ENCODE peak calls at places on chromosomes 12 and 14, in four cellular contexts. I, R, J and P are unnamed samples.
A peak's percentile ranks its signal among the peaks of the same experiment; 100 is the strongest.

GRCh38 chr14:24060443-24060842 is 8.6 kb downstream of the CARMIL3 start:
- DNase-seq in R (no peak), I (no peak), J (no peak), P (no peak)

GRCh38 chr14:69699743-69700309 is 67.1 kb upstream of the SRSF5 start:
- DNase-seq in R (no peak), J (no peak), I (no peak), P (no peak)

GRCh38 chr14:103688906-103689902 is 26.0 kb downstream of the XRCC3 start:
- DNase-seq in R (no peak), J (peak; percentile 79), I (no peak), P (no peak)

GRCh38 chr12:80268924-80269749 is 169.8 kb downstream of the OTOGL start:
- DNase-seq in J (peak; percentile 90), I (peak; percentile 54), R (no peak), P (no peak)

GRCh38 chr12:124754949-124755800 is 108.5 kb downstream of the SCARB1 start:
- DNase-seq in J (peak; percentile 84), R (peak; percentile 74), I (no peak), P (peak; percentile 71)

GRCh38 chr12:123962530-123962929 is 10.1 kb downstream of the CCDC92 start:
- DNase-seq in R (no peak), J (no peak), I (no peak), P (no peak)

GRCh38 chr12:47219243-47219642 is 139.5 kb upstream of the AMIGO2 start:
- DNase-seq in I (no peak), R (no peak), J (peak; percentile 62), P (no peak)

GRCh38 chr12:73421832-73422231 is 1115.8 kb upstream of the ATXN7L3B start:
- DNase-seq in I (no peak), J (peak; percentile 22), R (no peak), P (no peak)

GRCh38 chr14:73462078-73462715 is 3.9 kb upstream of the NUMB start:
- DNase-seq in I (no peak), R (no peak), J (peak; percentile 64), P (peak; percentile 19)

GRCh38 chr14:61252354-61253063 is 28.6 kb downstream of the TMEM30B start:
- DNase-seq in R (peak; percentile 91), J (peak; percentile 97), I (peak; percentile 72), P (peak; percentile 87)

GRCh38 chr14:32426028-32426427 is 96.9 kb downstream of the AKAP6 start:
- DNase-seq in J (no peak), I (no peak), R (no peak), P (no peak)

GRCh38 chr14:99534863-99535262 is 53.7 kb downstream of the CCNK start:
- DNase-seq in R (no peak), J (no peak), I (no peak), P (peak; percentile 71)

GRCh38 chr14:81382517-81383225 is 17.5 kb downstream of the STON2 start:
- DNase-seq in I (no peak), R (no peak), J (no peak), P (no peak)

GRCh38 chr14:98766818-98767217 is 505.2 kb downstream of the BCL11B start:
- DNase-seq in J (no peak), I (no peak), R (no peak), P (no peak)

GRCh38 chr12:51389302-51389999 is 1.8 kb downstream of the GALNT6 start:
- DNase-seq in J (peak; percentile 75), R (no peak), I (no peak), P (no peak)

GRCh38 chr14:39974036-39974435 is 541.8 kb upstream of the FBXO33 start:
- DNase-seq in I (no peak), J (no peak), R (no peak), P (no peak)

GRCh38 chr12:6592087-6592486 is 15.1 kb downstream of the CHD4 start:
- DNase-seq in J (no peak), I (no peak), R (no peak), P (no peak)

GRCh38 chr12:69935651-69936100 is 110.6 kb downstream of the MYRFL start:
- DNase-seq in J (peak; percentile 10), R (no peak), I (no peak), P (no peak)

GRCh38 chr12:81627336-81628189 is 131.6 kb downstream of the PPFIA2 start:
- DNase-seq in R (peak; percentile 75), I (peak; percentile 52), J (peak; percentile 77), P (peak; percentile 63)

GRCh38 chr14:59187802-59188460 is 536 bp upstream of the DAAM1 start:
- DNase-seq in J (peak; percentile 50), I (no peak), R (peak; percentile 45), P (peak; percentile 77)

GRCh38 chr12:95096378-95096777 is 23.0 kb upstream of the NR2C1 start:
- DNase-seq in J (no peak), I (no peak), R (no peak), P (no peak)

GRCh38 chr12:8894378-8894777 is 19.9 kb upstream of the PHC1 start:
- DNase-seq in J (no peak), R (no peak), I (no peak), P (no peak)

GRCh38 chr14:68820999-68821683 is 28.3 kb upstream of the ZFP36L1 start:
- DNase-seq in I (no peak), R (no peak), J (no peak), P (no peak)

GRCh38 chr14:49294736-49295135 is 291.4 kb downstream of the RPS29 start:
- DNase-seq in R (peak; percentile 51), I (no peak), J (no peak), P (peak; percentile 23)

GRCh38 chr14:69614592-69614991 is 3.2 kb downstream of the SUSD6 start:
- DNase-seq in I (no peak), R (no peak), J (no peak), P (no peak)

GRCh38 chr12:53978477-53979356 is 4.0 kb upstream of the HOTAIR start:
- DNase-seq in R (peak; percentile 58), I (no peak), J (no peak), P (no peak)

GRCh38 chr12:107917912-107918800 is 143.7 kb downstream of the ASCL4 start:
- DNase-seq in I (peak; percentile 32), J (peak; percentile 44), R (peak; percentile 89), P (peak; percentile 69)

GRCh38 chr14:60249321-60250251 is 565 bp downstream of the PPM1A start:
- DNase-seq in R (peak; percentile 87), J (peak; percentile 81), I (peak; percentile 22), P (peak; percentile 95)

GRCh38 chr12:122126713-122127597 is 47.1 kb downstream of the IL31 start:
- DNase-seq in R (peak; percentile 47), J (no peak), I (no peak), P (peak; percentile 44)

GRCh38 chr14:93033983-93034670 is 81.6 kb downstream of the ITPK1 start:
- DNase-seq in I (no peak), J (no peak), R (peak; percentile 65), P (peak; percentile 54)

GRCh38 chr14:51428981-51429380 is 188.9 kb downstream of the TMX1 start:
- DNase-seq in J (no peak), I (no peak), R (no peak), P (no peak)

GRCh38 chr12:11785722-11786121 is 136.2 kb downstream of the ETV6 start:
- DNase-seq in J (peak; percentile 78), I (no peak), R (no peak), P (no peak)

GRCh38 chr12:109680521-109681030 is 33.0 kb upstream of the FAM222A start:
- DNase-seq in I (no peak), R (no peak), J (no peak), P (no peak)

GRCh38 chr14:67464856-67465255 is 23.7 kb downstream of the TMEM229B start:
- DNase-seq in I (no peak), J (no peak), R (no peak), P (no peak)

GRCh38 chr12:92543872-92544271 is 158.9 kb upstream of the PLEKHG7 start:
- DNase-seq in I (no peak), J (no peak), R (no peak), P (no peak)
- H3K27ac ChIP-seq in I (no peak overlapping the region), J (no peak overlapping the region), R (no peak overlapping the region), P (no peak overlapping the region)

DNA sequence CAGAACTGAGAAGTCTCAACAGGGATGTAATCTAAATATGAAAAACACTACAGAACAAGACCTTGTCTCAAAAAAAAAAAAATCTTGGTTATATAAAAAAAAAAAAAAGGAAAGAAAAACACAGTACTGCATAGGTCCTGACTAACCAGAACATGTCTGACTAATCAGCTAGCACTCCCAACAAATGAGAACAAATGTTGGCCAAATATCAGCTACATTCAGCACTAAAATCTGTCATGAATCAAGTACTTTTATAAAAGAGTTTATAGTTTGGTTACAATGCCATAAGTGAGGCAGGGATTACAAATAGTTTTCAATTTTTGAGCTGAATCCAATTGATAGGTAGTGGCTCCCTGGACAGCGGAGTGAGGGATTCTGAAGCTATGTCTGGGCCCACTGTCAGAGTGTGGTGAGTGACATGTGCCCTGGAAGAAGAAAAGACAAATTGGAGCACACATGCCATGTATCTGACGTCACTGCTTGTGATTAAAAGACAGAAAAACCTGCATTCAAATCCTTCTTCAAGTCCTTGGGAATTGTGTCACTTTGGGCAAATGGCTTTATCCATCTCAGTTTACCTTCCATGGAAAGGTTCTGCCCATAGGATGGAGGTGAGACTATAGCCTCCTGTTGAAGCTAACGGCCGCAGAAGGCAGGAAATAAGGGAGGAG is 5.6 kb upstream of the FAM234B start:
- DNase-seq in J (peak; percentile 90), R (no peak), I (no peak), P (no peak)
- TF ChIP-seq EZH2phosphoT487 in J (no peak), R (no peak), I (no peak), P (no peak)

DNA sequence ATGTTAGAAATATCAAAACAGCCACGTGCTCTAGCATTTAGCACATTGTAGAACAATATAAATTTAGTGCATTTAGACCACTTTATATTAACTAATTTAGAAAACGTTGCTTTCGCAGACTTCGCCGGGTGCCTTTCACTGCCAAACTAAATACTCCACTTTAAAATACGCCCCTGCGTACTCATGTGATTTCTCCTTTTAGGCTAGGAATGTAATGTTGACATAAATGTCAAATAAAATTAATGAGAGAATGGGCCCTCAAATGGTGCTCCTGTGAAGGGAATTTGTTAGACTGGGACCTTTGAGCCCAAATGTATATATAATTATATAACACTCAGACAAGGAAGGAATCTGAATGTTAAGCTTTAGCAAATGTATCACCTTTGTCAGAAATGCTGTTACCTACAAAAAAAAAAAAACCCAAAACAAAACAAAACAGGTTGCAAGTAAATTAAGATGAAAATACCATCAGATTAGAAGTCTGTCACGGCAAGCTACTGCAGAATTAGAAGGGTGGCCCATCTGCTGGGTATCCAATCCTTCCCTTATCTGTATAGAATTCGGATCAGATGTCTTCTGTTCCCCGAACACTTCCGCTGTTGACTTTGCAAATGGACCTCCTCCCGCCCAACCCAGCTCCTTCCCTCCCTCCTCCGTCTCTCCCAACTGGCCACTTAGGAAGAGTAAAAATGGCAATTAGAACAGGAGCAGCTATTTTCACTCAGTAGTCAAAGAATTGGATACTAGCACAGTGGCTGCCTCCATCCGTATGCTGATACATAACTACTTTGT is 159.3 kb upstream of the FOXN3 start:
- DNase-seq in R (peak; percentile 73), J (no peak), I (no peak), P (peak; percentile 11)
- H3K27ac ChIP-seq in R (peak overlapping the region; percentile 85), J (no peak overlapping the region), I (no peak overlapping the region), P (no peak overlapping the region)

DNA sequence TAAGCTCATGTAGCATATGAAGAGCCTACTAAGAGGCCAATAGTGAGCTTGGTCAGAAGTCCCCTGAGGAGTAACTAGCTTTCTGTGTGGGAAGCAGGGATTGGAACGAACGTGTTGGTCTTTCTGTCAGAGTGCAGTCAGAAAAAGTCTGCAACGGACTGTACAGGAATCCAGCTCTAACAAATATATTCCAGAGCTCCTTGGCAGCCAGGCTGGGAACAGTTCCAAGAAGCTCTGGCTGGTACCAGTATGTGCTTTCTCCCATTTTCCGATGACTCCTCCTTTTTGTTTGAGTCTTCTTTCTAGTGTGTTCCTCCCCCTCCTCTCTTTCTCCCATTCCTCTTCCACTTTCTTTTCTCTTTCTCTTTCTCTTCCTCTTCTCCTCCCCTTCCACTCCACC is 59.8 kb downstream of the TTLL5 start:
- DNase-seq in J (peak; percentile 59), I (no peak), R (no peak), P (no peak)
- TF ChIP-seq EZH2phosphoT487 in J (no peak), I (no peak), R (no peak), P (no peak)

GRCh38 chr12:5441497-5442236 is 9.8 kb downstream of the NTF3 start:
- DNase-seq in R (peak; percentile 64), J (peak; percentile 70), I (no peak), P (peak; percentile 60)
- H3K27ac ChIP-seq in R (no peak overlapping the region), J (no peak overlapping the region), I (no peak overlapping the region), P (no peak overlapping the region)